ENCODE peak calls at places on chromosome 1, in nine cellular contexts. U, S, T, A, R, L, Y, D and B are unnamed samples. For H3K4me1, the result is how much of the 10 kb centered on the place peaks cover.

GRCh38 chr1:157512036-157512969 is 40.0 kb downstream of the FCRL5 start:
- DNase-seq in U (no peak), S (no peak), T (no peak), A (no peak), R (no peak), L (no peak), Y (no peak), D (no peak), B (no peak)

GRCh38 chr1:211469938-211470529 is 21.9 kb downstream of the RD3 start:
- DNase-seq in U (peak), S (peak), T (peak), A (peak), R (peak), L (peak), Y (peak), D (peak), B (peak)

GRCh38 chr1:40944326-40944725 is 35.2 kb upstream of the CTPS1 start:
- DNase-seq in U (peak), S (no peak), T (peak), A (peak), R (no peak), L (no peak), Y (peak), D (no peak), B (no peak)

GRCh38 chr1:80731241-80731894 is 1069.4 kb upstream of the ADGRL2 start:
- DNase-seq in U (no peak), S (no peak), T (no peak), A (no peak), R (peak), L (no peak), Y (peak), D (no peak), B (peak)

GRCh38 chr1:115838805-115839705 is 1.9 kb downstream of the NHLH2 start:
- DNase-seq in U (no peak), S (no peak), T (peak), A (peak), R (no peak), L (peak), Y (peak), D (peak), B (no peak)

GRCh38 chr1:29171089-29171488 is 10.6 kb downstream of the SRSF4 start:
- DNase-seq in U (no peak), S (no peak), T (no peak), A (peak), R (no peak), L (no peak), Y (no peak), D (no peak), B (no peak)

GRCh38 chr1:225880210-225880584 is 2.0 kb downstream of the TMEM63A start:
- DNase-seq in U (no peak), S (no peak), T (no peak), A (peak), R (no peak), L (no peak), Y (no peak), D (peak), B (no peak)

GRCh38 chr1:147509786-147510360 is 31.4 kb upstream of the BCL9 start:
- DNase-seq in U (no peak), S (peak), T (no peak), A (peak), R (no peak), L (peak), Y (no peak), D (no peak), B (peak)

GRCh38 chr1:85240659-85241058 is 18.8 kb downstream of the C1orf52 start:
- DNase-seq in U (no peak), S (no peak), T (no peak), A (no peak), R (no peak), L (no peak), Y (no peak), D (no peak), B (no peak)

GRCh38 chr1:237608433-237608832 is 282.3 kb downstream of the ZP4 start:
- DNase-seq in U (no peak), S (no peak), T (no peak), A (no peak), R (no peak), L (no peak), Y (no peak), D (no peak), B (no peak)

GRCh38 chr1:156496211-156496761 is 4.3 kb downstream of the MEF2D start:
- DNase-seq in U (no peak), S (no peak), T (no peak), A (peak), R (no peak), L (no peak), Y (peak), D (peak), B (peak)

GRCh38 chr1:218351617-218352438 is 6.7 kb downstream of the TGFB2 start:
- DNase-seq in U (no peak), S (no peak), T (no peak), A (peak), R (no peak), L (no peak), Y (no peak), D (peak), B (peak)

GRCh38 chr1:41239988-41240610 is 2.0 kb downstream of the SCMH1 start:
- DNase-seq in U (peak), S (no peak), T (no peak), A (peak), R (no peak), L (no peak), Y (peak), D (no peak), B (no peak)

GRCh38 chr1:192776998-192777397 is 31.8 kb upstream of the RGS2 start:
- DNase-seq in U (no peak), S (no peak), T (no peak), A (no peak), R (no peak), L (no peak), Y (peak), D (no peak), B (no peak)

GRCh38 chr1:44733784-44734183 is 2.8 kb upstream of the RNU5D-1 start:
- DNase-seq in U (no peak), S (no peak), T (no peak), A (no peak), R (no peak), L (no peak), Y (no peak), D (no peak), B (no peak)

GRCh38 chr1:59432531-59433439 is 135.9 kb downstream of the FGGY start:
- DNase-seq in U (no peak), S (no peak), T (no peak), A (no peak), R (no peak), L (no peak), Y (no peak), D (no peak), B (no peak)

GRCh38 chr1:26290416-26291261 is 10.8 kb downstream of the SH3BGRL3 start:
- DNase-seq in U (no peak), S (peak), T (peak), A (no peak), R (no peak), L (no peak), Y (no peak), D (no peak), B (no peak)

GRCh38 chr1:18922319-18922726 is 20.0 kb upstream of the ALDH4A1 start:
- DNase-seq in U (peak), S (no peak), T (peak), A (peak), R (peak), L (peak), Y (no peak), D (peak), B (peak)

GRCh38 chr1:209565759-209566678 is 17.5 kb upstream of the CAMK1G start:
- DNase-seq in U (peak), S (peak), T (peak), A (peak), R (peak), L (peak), Y (peak), D (peak), B (peak)

GRCh38 chr1:183276386-183276785 is 90.3 kb downstream of the LAMC2 start:
- DNase-seq in U (no peak), S (no peak), T (no peak), A (no peak), R (no peak), L (no peak), Y (no peak), D (no peak), B (no peak)

GRCh38 chr1:60639287-60639686 is 443.1 kb upstream of the NFIA start:
- DNase-seq in U (no peak), S (no peak), T (no peak), A (no peak), R (no peak), L (no peak), Y (no peak), D (no peak), B (no peak)

GRCh38 chr1:228842094-228842775 is 107.0 kb downstream of the RHOU start:
- DNase-seq in U (peak), S (peak), T (no peak), A (peak), R (no peak), L (no peak), Y (peak), D (peak), B (no peak)

GRCh38 chr1:68346192-68346808 is 103.5 kb downstream of the RPE65 start:
- DNase-seq in U (peak), S (no peak), T (no peak), A (peak), R (no peak), L (peak), Y (peak), D (no peak), B (no peak)

GRCh38 chr1:199774433-199775089 is 252.9 kb upstream of the NR5A2 start:
- DNase-seq in U (peak), S (no peak), T (no peak), A (no peak), R (peak), L (no peak), Y (peak), D (no peak), B (no peak)

GRCh38 chr1:217718873-217719272 is 87.7 kb downstream of the SPATA17 start:
- DNase-seq in U (no peak), S (no peak), T (no peak), A (no peak), R (no peak), L (no peak), Y (no peak), D (no peak), B (no peak)

GRCh38 chr1:41902125-41902524 is 16.6 kb downstream of the HIVEP3 start:
- DNase-seq in U (no peak), S (no peak), T (no peak), A (peak), R (no peak), L (no peak), Y (peak), D (no peak), B (no peak)

GRCh38 chr1:36382669-36383068 is 3.1 kb downstream of the STK40 start:
- DNase-seq in U (no peak), S (no peak), T (no peak), A (no peak), R (no peak), L (no peak), Y (no peak), D (peak), B (no peak)

GRCh38 chr1:43206721-43207228 is 34.6 kb downstream of the CFAP57 start:
- DNase-seq in U (peak), S (no peak), T (no peak), A (peak), R (peak), L (peak), Y (peak), D (no peak), B (peak)

GRCh38 chr1:232943679-232944252 is 6.6 kb upstream of the NTPCR start:
- DNase-seq in U (no peak), S (no peak), T (no peak), A (no peak), R (no peak), L (no peak), Y (no peak), D (no peak), B (no peak)

GRCh38 chr1:184792450-184792969 is 37.9 kb upstream of the EDEM3 start:
- DNase-seq in U (peak), S (no peak), T (peak), A (peak), R (peak), L (peak), Y (peak), D (peak), B (peak)

GRCh38 chr1:6083801-6084467 is 38.2 kb downstream of the KCNAB2 start:
- DNase-seq in U (no peak), S (no peak), T (no peak), A (peak), R (no peak), L (no peak), Y (no peak), D (no peak), B (no peak)

GRCh38 chr1:9194024-9194423 is 40.5 kb upstream of the H6PD start:
- DNase-seq in U (no peak), S (no peak), T (no peak), A (no peak), R (no peak), L (no peak), Y (no peak), D (no peak), B (no peak)

GRCh38 chr1:222124602-222125001 is 382.7 kb upstream of the DUSP10 start:
- DNase-seq in U (no peak), S (no peak), T (no peak), A (no peak), R (no peak), L (no peak), Y (peak), D (no peak), B (no peak)

GRCh38 chr1:165420655-165421054 is 24.3 kb downstream of the RXRG start:
- DNase-seq in U (no peak), S (no peak), T (no peak), A (no peak), R (no peak), L (no peak), Y (peak), D (no peak), B (no peak)

DNA sequence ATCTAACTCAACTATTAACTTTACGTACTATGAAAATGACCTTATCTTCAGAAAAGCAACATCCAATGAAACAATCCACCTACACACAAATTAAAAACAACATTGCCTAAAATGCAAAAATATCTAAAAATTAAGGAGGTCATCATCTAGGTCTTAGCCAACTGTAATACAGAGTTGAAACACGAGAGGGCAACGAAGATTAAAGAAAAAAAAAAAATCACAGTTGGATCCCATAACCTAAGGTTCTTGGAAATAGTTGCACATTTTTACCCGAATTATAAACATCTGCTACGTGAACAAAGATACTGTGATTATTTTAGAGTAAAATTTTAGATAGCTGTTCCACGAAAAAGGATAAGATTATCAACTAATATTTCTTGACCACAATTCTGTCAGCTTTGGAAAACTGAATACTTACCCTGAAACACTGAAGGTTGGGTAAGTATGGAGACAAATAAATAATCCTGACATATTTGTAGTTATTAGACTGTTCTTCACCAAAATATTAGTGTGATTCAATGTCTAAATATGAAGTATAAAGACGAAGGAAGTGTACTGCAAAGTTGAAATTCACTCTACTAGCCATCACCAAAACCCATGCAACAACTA is 88.0 kb upstream of the AK4 start:
- DNase-seq in U (peak), S (no peak), T (no peak), A (peak), R (no peak), L (peak), Y (no peak), D (no peak), B (no peak)
- H3K4me1 ChIP-seq in U (under half), S (under half), T (half or more), A (under half), R (under half), L (under half), Y (under half), D (under half), B (under half)

GRCh38 chr1:227766015-227766634 is 30.9 kb downstream of the SNAP47 start:
- DNase-seq in U (no peak), S (no peak), T (no peak), A (no peak), R (no peak), L (no peak), Y (no peak), D (no peak), B (no peak)
- H3K4me1 ChIP-seq in U (under half), S (under half), T (under half), A (under half), R (under half), L (under half), Y (under half), D (under half), B (under half)

GRCh38 chr1:205441318-205441633 is 14.6 kb downstream of the BLACAT1 start:
- DNase-seq in U (no peak), S (no peak), T (no peak), A (no peak), R (no peak), L (no peak), Y (no peak), D (no peak), B (no peak)

GRCh38 chr1:205441716-205442050 is 14.2 kb downstream of the BLACAT1 start:
- DNase-seq in U (no peak), S (no peak), T (no peak), A (no peak), R (no peak), L (no peak), Y (no peak), D (no peak), B (no peak)

GRCh38 chr1:205443585-205444299 is 12.1 kb downstream of the BLACAT1 start:
- DNase-seq in U (no peak), S (no peak), T (no peak), A (no peak), R (no peak), L (no peak), Y (no peak), D (no peak), B (no peak)

GRCh38 chr1:205440476-205441317 is 15.1 kb downstream of the BLACAT1 start:
- DNase-seq in U (no peak), S (no peak), T (no peak), A (no peak), R (peak), L (peak), Y (peak), D (no peak), B (peak)

DNA sequence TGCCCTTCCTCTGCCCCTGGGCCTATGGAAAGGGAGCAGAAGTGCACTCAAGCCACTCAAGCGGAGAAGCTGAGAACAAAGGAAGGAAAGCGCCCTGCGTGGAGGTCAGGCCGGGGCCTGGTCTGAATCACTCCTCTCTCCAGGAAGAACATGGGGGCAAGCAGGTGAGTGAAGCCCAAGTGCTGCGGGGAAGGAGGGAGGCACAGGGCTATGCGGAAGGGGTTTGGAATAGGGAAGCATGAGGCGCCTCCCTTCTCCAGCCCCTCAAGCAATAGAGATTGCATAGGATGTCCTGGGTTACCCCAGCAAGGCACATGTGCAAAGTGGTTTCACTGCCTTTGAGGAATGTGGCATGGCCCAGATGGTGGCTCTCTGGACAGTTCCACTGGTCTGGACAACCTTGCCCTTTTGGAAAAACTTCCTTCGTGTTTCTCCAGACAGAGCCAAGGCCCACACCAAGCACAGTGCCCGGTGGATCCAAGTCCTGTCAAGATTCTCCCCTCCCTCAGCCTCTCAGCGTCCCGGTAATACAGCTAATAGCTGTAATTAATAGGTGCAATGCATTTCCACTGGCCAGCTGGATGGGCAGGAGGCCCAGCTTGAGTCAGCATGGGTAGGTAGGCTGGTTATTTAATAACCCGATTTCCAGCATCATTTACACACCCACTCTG is 13.7 kb downstream of the BLACAT1 start:
- DNase-seq in U (no peak), S (no peak), T (no peak), A (no peak), R (peak), L (no peak), Y (no peak), D (no peak), B (peak)
- H3K4me1 ChIP-seq in U (under half), S (under half), T (under half), A (under half), R (under half), L (under half), Y (under half), D (under half), B (under half)

DNA sequence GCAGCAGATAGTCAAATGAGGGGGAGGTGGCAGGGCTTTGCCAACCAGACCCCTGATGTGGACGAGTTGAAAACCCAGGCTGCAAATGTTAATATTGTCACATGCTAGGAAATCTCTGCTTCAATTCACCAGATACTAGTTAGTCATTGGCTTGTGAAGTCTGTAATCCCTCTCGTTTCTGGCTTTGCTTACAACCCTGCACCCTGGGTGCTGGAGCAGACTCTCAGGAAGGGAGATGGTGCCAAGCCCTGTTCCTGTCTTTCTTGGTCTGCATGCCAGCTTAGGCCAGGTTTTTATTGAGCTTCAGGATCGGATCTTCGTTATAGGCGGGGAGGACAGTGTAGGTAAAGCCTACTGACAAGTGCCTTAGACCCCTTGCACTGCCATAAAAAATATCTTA is 53.3 kb downstream of the MDM4 start:
- DNase-seq in U (no peak), S (no peak), T (no peak), A (no peak), R (no peak), L (no peak), Y (no peak), D (no peak), B (no peak)
- H3K4me1 ChIP-seq in U (under half), S (under half), T (under half), A (under half), R (under half), L (under half), Y (under half), D (under half), B (under half)